ENCODE peak calls at places on chromosome 20, in four cellular contexts. One of them, this sample, is unnamed.

GRCh38 chr20:17499041-17499440 is 32.1 kb downstream of the BFSP1 start:
- DNase-seq in KG1: no peak
- DNase-seq in GM23338: no peak
- DNase-seq in endodermal cell: no peak
- DNase-seq in this sample: no peak

GRCh38 chr20:49278817-49279676 is 1.2 kb upstream of the ZNFX1 start:
- DNase-seq in KG1: no peak
- DNase-seq in GM23338: no peak
- DNase-seq in endodermal cell: peak; percentile 46
- DNase-seq in this sample: no peak

GRCh38 chr20:61927193-61927825 is 138.4 kb downstream of the TAF4 start:
- DNase-seq in KG1: no peak
- DNase-seq in GM23338: no peak
- DNase-seq in endodermal cell: no peak
- DNase-seq in this sample: no peak

GRCh38 chr20:15842872-15843271 is 730.4 kb downstream of the KIF16B start:
- DNase-seq in KG1: no peak
- DNase-seq in GM23338: no peak
- DNase-seq in endodermal cell: no peak
- DNase-seq in this sample: no peak

GRCh38 chr20:3045042-3045815 is 623 bp upstream of the MRPS26 start:
- DNase-seq in KG1: peak; percentile 83
- DNase-seq in GM23338: peak; percentile 82
- DNase-seq in endodermal cell: no peak
- DNase-seq in this sample: peak; percentile 17

GRCh38 chr20:64238851-64239387 is 16.6 kb upstream of the PCMTD2 start:
- DNase-seq in KG1: no peak
- DNase-seq in GM23338: no peak
- DNase-seq in endodermal cell: no peak
- DNase-seq in this sample: no peak

GRCh38 chr20:22932236-22932635 is 102.9 kb upstream of the SSTR4 start:
- DNase-seq in KG1: no peak
- DNase-seq in GM23338: no peak
- DNase-seq in endodermal cell: no peak
- DNase-seq in this sample: no peak

GRCh38 chr20:56631990-56632327 is 2.9 kb downstream of the TFAP2C start:
- DNase-seq in KG1: no peak
- DNase-seq in GM23338: no peak
- DNase-seq in endodermal cell: no peak
- DNase-seq in this sample: no peak

GRCh38 chr20:40535816-40536215 is 153.2 kb downstream of the MAFB start:
- DNase-seq in KG1: no peak
- DNase-seq in GM23338: no peak
- DNase-seq in endodermal cell: no peak
- DNase-seq in this sample: no peak

GRCh38 chr20:60068509-60068908 is 110.3 kb downstream of the CDH26 start:
- DNase-seq in KG1: no peak
- DNase-seq in GM23338: no peak
- DNase-seq in endodermal cell: peak; percentile 21
- DNase-seq in this sample: no peak

GRCh38 chr20:53001502-53002301 is 29.5 kb downstream of the TSHZ2 start:
- DNase-seq in KG1: no peak
- DNase-seq in GM23338: no peak
- DNase-seq in endodermal cell: no peak
- DNase-seq in this sample: no peak

GRCh38 chr20:37417857-37418501 is 72.0 kb downstream of the SRC start:
- DNase-seq in KG1: no peak
- DNase-seq in GM23338: no peak
- DNase-seq in endodermal cell: no peak
- DNase-seq in this sample: no peak

GRCh38 chr20:51460569-51461265 is 81.8 kb downstream of the NFATC2 start:
- DNase-seq in KG1: no peak
- DNase-seq in GM23338: no peak
- DNase-seq in endodermal cell: no peak
- DNase-seq in this sample: peak; percentile 31

GRCh38 chr20:45892049-45892816 is 1.1 kb downstream of the CTSA start:
- DNase-seq in KG1: no peak
- DNase-seq in GM23338: peak; percentile 21
- DNase-seq in endodermal cell: peak; percentile 63
- DNase-seq in this sample: no peak

GRCh38 chr20:22411568-22412450 is 172.6 kb downstream of the FOXA2 start:
- DNase-seq in KG1: no peak
- DNase-seq in GM23338: no peak
- DNase-seq in endodermal cell: no peak
- DNase-seq in this sample: no peak

GRCh38 chr20:60990647-60991046 is 261.4 kb upstream of the CDH4 start:
- DNase-seq in KG1: no peak
- DNase-seq in GM23338: no peak
- DNase-seq in endodermal cell: no peak
- DNase-seq in this sample: no peak

GRCh38 chr20:62350098-62350628 is 16.9 kb downstream of the LAMA5 start:
- DNase-seq in KG1: no peak
- DNase-seq in GM23338: no peak
- DNase-seq in endodermal cell: peak; percentile 62
- DNase-seq in this sample: no peak